ENCODE peak calls at places on chromosomes 11 and 22, in nine cellular contexts. Y is activated CD8-positive, alpha-beta T cell treated with anti-CD3 and anti-CD28 coated beads for 36 hours; W is stomach; V is choroid plexus epithelial cell; F is neural crest cell; C is prostate gland; R is foreskin keratinocyte; Z is AG04449; T is AG09309. A is an unnamed sample.

GRCh38 chr11:64745219-64745522 is 1.2 kb upstream of the RASGRP2 start:
- DNase-seq in Y (peak; percentile 78), W (peak; percentile 71), V (no peak), F (no peak), C (no peak), R (no peak), Z (no peak), T (no peak), A (peak; percentile 99)

GRCh38 chr22:29206372-29207230 is 905 bp downstream of the EMID1 start:
- DNase-seq in Y (no peak), W (no peak), V (no peak), F (peak; percentile 45), C (no peak), R (no peak), Z (no peak), T (no peak), A (no peak)

GRCh38 chr11:57800444-57801184 is 39.0 kb downstream of the CTNND1 start:
- DNase-seq in Y (peak; percentile 6), W (no peak), V (peak; percentile 85), F (peak; percentile 14), C (peak; percentile 78), R (peak; percentile 85), Z (no peak), T (no peak), A (peak; percentile 75)

GRCh38 chr11:42951266-42951665 is 360.5 kb upstream of the API5 start:
- DNase-seq in Y (no peak), W (peak; percentile 31), V (no peak), F (no peak), C (peak; percentile 50), R (no peak), Z (no peak), T (no peak), A (no peak)

GRCh38 chr11:27902981-27903624 is 202.8 kb upstream of the BDNF start:
- DNase-seq in Y (no peak), W (no peak), V (peak; percentile 49), F (no peak), C (no peak), R (peak; percentile 72), Z (peak; percentile 51), T (peak; percentile 52), A (no peak)

GRCh38 chr11:68461284-68461861 is 821 bp downstream of the PPP6R3 start:
- DNase-seq in Y (peak; percentile 19), W (no peak), V (peak; percentile 58), F (no peak), C (no peak), R (no peak), Z (no peak), T (no peak), A (peak; percentile 69)

GRCh38 chr11:29305456-29306232 is 711.2 kb downstream of the KCNA4 start:
- DNase-seq in Y (no peak), W (no peak), V (no peak), F (no peak), C (no peak), R (no peak), Z (no peak), T (no peak), A (no peak)

GRCh38 chr22:35480143-35480542 is 60.5 kb upstream of the RASD2 start:
- DNase-seq in Y (no peak), W (peak; percentile 56), V (no peak), F (no peak), C (peak; percentile 90), R (no peak), Z (no peak), T (no peak), A (no peak)

GRCh38 chr11:33747969-33748368 is 11.7 kb upstream of the CD59 start:
- DNase-seq in Y (no peak), W (no peak), V (peak; percentile 63), F (no peak), C (no peak), R (no peak), Z (no peak), T (no peak), A (no peak)

GRCh38 chr22:27757928-27758525 is 43.5 kb downstream of the MN1 start:
- DNase-seq in Y (no peak), W (no peak), V (no peak), F (no peak), C (no peak), R (no peak), Z (no peak), T (no peak), A (no peak)

GRCh38 chr11:119845305-119845704 is 116.3 kb upstream of the NECTIN1 start:
- DNase-seq in Y (no peak), W (no peak), V (no peak), F (no peak), C (no peak), R (no peak), Z (no peak), T (no peak), A (no peak)

GRCh38 chr11:126061707-126062678 is 673 bp downstream of the CDON start:
- DNase-seq in Y (peak; percentile 49), W (no peak), V (peak; percentile 28), F (peak; percentile 28), C (peak; percentile 30), R (no peak), Z (no peak), T (no peak), A (no peak)

GRCh38 chr11:73375830-73376167 is 400 bp upstream of the RELT start:
- DNase-seq in Y (no peak), W (no peak), V (no peak), F (no peak), C (no peak), R (no peak), Z (no peak), T (no peak), A (no peak)

GRCh38 chr11:73376168-73376802 is at the start of gene RELT:
- DNase-seq in Y (peak; percentile 92), W (peak; percentile 92), V (peak; percentile 93), F (peak; percentile 97), C (peak; percentile 78), R (peak; percentile 63), Z (no peak), T (peak; percentile 43), A (peak; percentile 94)

GRCh38 chr11:73374130-73374529 is 2.1 kb upstream of the RELT start:
- DNase-seq in Y (no peak), W (no peak), V (no peak), F (no peak), C (no peak), R (no peak), Z (no peak), T (peak; percentile 61), A (no peak)

GRCh38 chr11:73376803-73377629 is 817 bp downstream of the RELT start:
- DNase-seq in Y (peak; percentile 81), W (peak; percentile 41), V (peak; percentile 83), F (peak; percentile 48), C (no peak), R (peak; percentile 57), Z (peak; percentile 47), T (peak; percentile 69), A (peak; percentile 92)

DNA sequence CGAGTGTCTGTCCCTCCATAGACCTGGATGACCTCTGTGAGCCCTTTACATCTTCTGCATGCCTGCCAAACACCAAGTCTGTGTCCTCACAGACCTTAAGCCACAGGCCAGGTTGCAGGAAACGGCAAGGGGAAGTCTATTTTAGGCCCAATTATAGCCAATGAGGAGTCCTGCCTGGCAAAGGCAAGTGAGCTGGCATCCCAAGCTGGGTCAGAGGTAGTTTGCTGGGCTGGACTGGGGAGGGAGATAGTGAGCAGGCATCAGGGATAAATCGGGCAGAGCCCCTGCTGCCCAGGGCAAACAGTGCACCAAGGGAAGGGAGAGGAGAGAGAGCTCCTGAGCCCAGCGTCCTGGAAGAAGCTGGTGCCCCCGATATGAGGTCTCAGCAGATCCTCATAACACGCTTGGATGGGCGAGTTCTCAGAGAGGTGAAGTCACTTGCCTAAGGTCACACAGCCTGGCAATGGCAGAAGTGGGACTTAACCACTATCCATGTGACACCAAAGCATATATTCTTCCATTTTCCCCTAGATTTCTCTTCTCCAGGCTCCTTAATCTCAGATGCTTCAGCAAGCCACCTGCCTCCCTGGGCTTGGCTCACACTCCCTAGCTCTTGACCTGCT is 3.7 kb upstream of the RELT start:
- DNase-seq in Y (no peak), W (no peak), V (peak; percentile 36), F (no peak), C (no peak), R (no peak), Z (no peak), T (no peak), A (peak; percentile 61)
- TF ChIP-seq CTCF in Y (no peak), W (no peak), V (peak; percentile 34), F (no peak), C (no peak), R (peak; percentile 41), Z (peak; percentile 25), T (no peak), A (peak; percentile 18)

DNA sequence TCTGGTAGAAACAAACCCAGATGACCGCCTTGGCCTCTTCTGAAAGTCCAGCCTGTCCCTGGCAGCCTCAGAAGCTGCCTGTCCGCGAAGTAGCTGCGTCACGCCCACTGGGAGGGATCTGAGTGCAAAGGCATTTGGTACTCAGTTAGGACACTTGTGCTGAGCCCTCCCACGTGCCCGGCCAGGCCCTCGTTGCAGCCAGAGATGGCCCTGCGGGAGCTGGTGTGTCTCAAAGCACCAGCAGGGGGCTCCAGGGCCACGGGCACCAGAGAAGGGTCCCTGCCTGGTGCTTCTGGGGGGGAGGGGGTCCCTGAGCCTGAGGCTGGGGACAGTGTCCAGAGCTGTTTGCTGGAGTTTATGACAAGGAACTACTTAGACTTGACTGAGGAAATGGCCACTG is 5.8 kb downstream of the SELENOO start:
- DNase-seq in Y (no peak), W (no peak), V (peak; percentile 31), F (peak; percentile 42), C (no peak), R (no peak), Z (no peak), T (no peak), A (peak; percentile 64)
- TF ChIP-seq CTCF in Y (peak; percentile 57), W (no peak), V (peak; percentile 63), F (peak; percentile 63), C (peak; percentile 19), R (peak; percentile 54), Z (peak; percentile 53), T (peak; percentile 56), A (peak; percentile 57)

DNA sequence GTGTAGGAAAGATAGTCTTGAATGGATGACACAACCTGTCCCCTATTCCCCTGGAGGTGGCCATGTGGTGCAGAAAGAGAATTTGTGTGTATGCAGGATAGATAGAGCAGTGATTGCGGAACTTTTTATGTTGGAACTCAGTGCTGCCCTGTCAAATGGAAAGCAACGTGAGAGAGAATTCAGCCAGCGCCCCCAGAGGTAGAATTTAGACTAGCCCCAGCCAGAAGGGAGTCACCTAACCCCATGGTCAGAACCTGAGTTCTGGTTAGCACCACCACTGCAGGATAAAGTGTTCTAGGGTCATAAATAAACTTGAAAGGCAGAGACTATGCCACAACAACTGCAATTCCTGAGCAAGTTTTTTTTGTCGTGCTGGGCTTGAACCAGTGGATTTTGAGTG is 152.9 kb upstream of the GRIA4 start:
- DNase-seq in Y (no peak), W (no peak), V (peak; percentile 2), F (no peak), C (no peak), R (no peak), Z (no peak), T (no peak), A (peak; percentile 3)
- TF ChIP-seq CTCF in Y (no peak), W (no peak), V (peak; percentile 22), F (no peak), C (no peak), R (no peak), Z (no peak), T (no peak), A (peak; percentile 30)

DNA sequence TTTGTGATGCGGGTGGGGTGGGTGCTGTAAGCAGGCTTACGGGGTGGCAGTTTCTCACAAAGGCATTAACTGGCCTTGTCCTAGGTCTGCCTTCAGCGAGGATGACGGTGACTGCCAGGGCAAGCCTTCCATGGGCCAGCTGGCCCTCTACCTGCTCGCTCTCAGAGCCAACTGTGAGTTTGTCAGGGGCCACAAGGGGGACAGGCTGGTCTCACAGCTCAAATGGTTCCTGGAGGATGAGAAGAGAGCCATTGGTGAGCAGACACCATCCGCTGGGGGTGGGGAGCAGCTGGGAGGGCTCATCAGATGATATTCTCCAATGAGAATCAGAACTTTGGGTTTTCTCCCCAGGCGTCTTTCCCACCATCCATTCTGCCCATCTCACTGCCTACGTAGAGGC is 5.8 kb downstream of the TCN2 start:
- DNase-seq in Y (no peak), W (no peak), V (no peak), F (no peak), C (no peak), R (no peak), Z (no peak), T (no peak), A (no peak)
- TF ChIP-seq CTCF in Y (no peak), W (no peak), V (no peak), F (no peak), C (no peak), R (no peak), Z (no peak), T (no peak), A (no peak)

A was measured in NB4.